ENCODE peak calls at places on chromosomes 12 and 14, in six cellular contexts. W is dorsolateral prefrontal cortex; K is stimulated activated CD8-positive, alpha-beta memory T cell treated with anti-CD3 and anti-CD28 coated beads, Interleukin-12 subunit alpha, Interleukin-12 subunit beta, amount 100 ng/mL, for 1 hour; Q is choroid plexus epithelial cell; G is uterus; F is foreskin fibroblast. A is an unnamed sample.

GRCh38 chr12:12511895-12512674 is 50.6 kb downstream of the DUSP16 start:
- DNase-seq in G (no peak), Q (no peak), K (no peak), W (no peak), F (no peak), A (no peak)

GRCh38 chr12:7018350-7019042 is at the start of gene LPCAT3:
- DNase-seq in F (peak; percentile 98), Q (peak; percentile 96), G (peak; percentile 99), K (peak; percentile 92), W (peak; percentile 98), A (peak; percentile 99)

GRCh38 chr14:104694991-104695659 is 5.7 kb downstream of the INF2 start:
- DNase-seq in Q (no peak), K (no peak), W (no peak), G (no peak), F (no peak), A (no peak)

GRCh38 chr14:22493753-22494152 is 95.3 kb downstream of the DAD1 start:
- DNase-seq in G (no peak), W (no peak), F (no peak), Q (no peak), K (no peak), A (no peak)

GRCh38 chr14:65650843-65651242 is 238.3 kb downstream of the FUT8 start:
- DNase-seq in G (no peak), Q (no peak), F (no peak), K (no peak), W (no peak), A (no peak)

GRCh38 chr14:34018564-34019244 is 67.8 kb upstream of the EGLN3 start:
- DNase-seq in F (no peak), Q (peak; percentile 31), W (no peak), G (peak; percentile 59), K (no peak), A (peak; percentile 10)

GRCh38 chr14:101178184-101179072 is 274.9 kb upstream of the RTL1 start:
- DNase-seq in K (no peak), Q (no peak), F (no peak), W (no peak), G (no peak), A (no peak)

GRCh38 chr14:64644629-64645028 is 59.6 kb upstream of the PLEKHG3 start:
- DNase-seq in G (no peak), K (no peak), W (no peak), F (no peak), Q (no peak), A (no peak)

GRCh38 chr14:93984987-93985410 is 8.6 kb upstream of the ASB2 start:
- DNase-seq in Q (peak; percentile 92), K (no peak), G (peak; percentile 51), F (peak; percentile 52), W (peak; percentile 78), A (no peak)

GRCh38 chr12:28550757-28551381 is 360.6 kb downstream of the CCDC91 start:
- DNase-seq in W (no peak), K (no peak), G (no peak), F (peak; percentile 90), Q (peak; percentile 72), A (no peak)

GRCh38 chr12:57096099-57096572 is 7.2 kb downstream of the NAB2 start:
- DNase-seq in W (no peak), G (no peak), K (no peak), Q (peak; percentile 31), F (peak; percentile 66), A (no peak)

GRCh38 chr12:111322336-111323250 is 46.3 kb downstream of the PHETA1 start:
- DNase-seq in W (peak; percentile 61), Q (no peak), F (peak; percentile 62), G (no peak), K (no peak), A (peak; percentile 71)

GRCh38 chr12:96189781-96190180 is 4.4 kb upstream of the ELK3 start:
- DNase-seq in F (no peak), Q (no peak), G (no peak), K (no peak), W (no peak), A (no peak)

GRCh38 chr14:50666772-50667490 is 1.2 kb downstream of the SAV1 start:
- DNase-seq in K (no peak), W (no peak), G (peak; percentile 26), F (peak; percentile 71), Q (peak; percentile 83), A (no peak)

GRCh38 chr12:47095446-47096236 is 15.9 kb upstream of the AMIGO2 start:
- DNase-seq in G (no peak), W (no peak), F (peak; percentile 65), Q (peak; percentile 76), K (no peak), A (no peak)

GRCh38 chr14:59184396-59184795 is 4.1 kb upstream of the DAAM1 start:
- DNase-seq in F (no peak), G (no peak), K (no peak), W (no peak), Q (no peak), A (no peak)

GRCh38 chr12:57476162-57476992 is 3.3 kb downstream of the ARHGAP9 start:
- DNase-seq in Q (no peak), W (no peak), G (no peak), K (no peak), F (no peak), A (no peak)

GRCh38 chr14:27553820-27554219 is 956.0 kb upstream of the NOVA1 start:
- DNase-seq in Q (no peak), K (no peak), G (no peak), F (no peak), W (no peak), A (no peak)

GRCh38 chr12:48816148-48816854 is 2.0 kb upstream of the CACNB3 start:
- DNase-seq in K (no peak), Q (peak; percentile 25), W (no peak), F (peak; percentile 47), G (no peak), A (no peak)

GRCh38 chr14:96965885-96966595 is 168.9 kb downstream of the VRK1 start:
- DNase-seq in F (no peak), G (no peak), W (no peak), K (no peak), Q (no peak), A (no peak)

GRCh38 chr14:49972840-49973239 is 80.0 kb downstream of the ARF6 start:
- DNase-seq in W (no peak), F (peak; percentile 93), Q (peak; percentile 98), G (peak; percentile 38), K (no peak), A (no peak)

GRCh38 chr12:47797432-47797831 is 22.3 kb downstream of the HDAC7 start:
- DNase-seq in K (no peak), Q (no peak), W (no peak), F (no peak), G (no peak), A (no peak)

GRCh38 chr12:91620949-91621348 is 438.3 kb upstream of the DCN start:
- DNase-seq in F (peak; percentile 65), Q (peak; percentile 10), K (no peak), G (no peak), W (peak; percentile 51), A (peak; percentile 14)

GRCh38 chr14:104221636-104222375 is 83.4 kb downstream of the KIF26A start:
- DNase-seq in W (peak; percentile 29), Q (no peak), G (no peak), F (no peak), K (no peak), A (no peak)

GRCh38 chr12:82174383-82174782 is 183.8 kb downstream of the CCDC59 start:
- DNase-seq in G (no peak), Q (peak; percentile 3), F (no peak), K (no peak), W (no peak), A (no peak)

GRCh38 chr14:37550511-37550910 is 44.5 kb downstream of the FOXA1 start:
- DNase-seq in F (peak; percentile 26), W (no peak), Q (peak; percentile 81), G (no peak), K (no peak), A (no peak)

GRCh38 chr14:64871344-64871743 is 8.4 kb downstream of the SPTB start:
- DNase-seq in Q (no peak), F (no peak), W (no peak), G (no peak), K (no peak), A (no peak)

GRCh38 chr12:817941-818600 is 65.7 kb downstream of the WNK1 start:
- DNase-seq in F (no peak), W (no peak), K (no peak), Q (no peak), G (no peak), A (no peak)

GRCh38 chr12:46786774-46787173 is 39.0 kb downstream of the SLC38A4 start:
- DNase-seq in K (no peak), Q (peak; percentile 81), F (peak; percentile 75), G (no peak), W (no peak), A (no peak)

GRCh38 chr14:21924479-21924878 is 250.9 kb upstream of the OR4E1 start:
- DNase-seq in W (no peak), K (peak; percentile 43), F (no peak), G (no peak), Q (no peak), A (no peak)

GRCh38 chr14:95530461-95531170 is 4.2 kb upstream of the GLRX5 start:
- DNase-seq in G (no peak), K (no peak), F (no peak), W (no peak), Q (peak; percentile 62), A (no peak)

GRCh38 chr14:57575482-57575881 is 81.8 kb upstream of the CCDC198 start:
- DNase-seq in G (no peak), F (no peak), Q (no peak), W (no peak), K (no peak), A (no peak)

GRCh38 chr12:30437044-30437443 is 258.6 kb downstream of the IPO8 start:
- DNase-seq in K (no peak), Q (no peak), F (peak; percentile 18), G (no peak), W (no peak), A (no peak)

GRCh38 chr12:68794653-68795253 is 13.2 kb upstream of the MDM2 start:
- DNase-seq in K (no peak), F (peak; percentile 86), Q (peak; percentile 60), W (no peak), G (no peak), A (no peak)

GRCh38 chr12:106046301-106046846 is 92.4 kb downstream of the NUAK1 start:
- DNase-seq in Q (no peak), K (no peak), G (no peak), F (no peak), W (no peak), A (no peak)

GRCh38 chr12:127270193-127270592 is 996.8 kb upstream of the TMEM132C start:
- DNase-seq in W (no peak), G (no peak), Q (peak; percentile 73), F (peak; percentile 92), K (no peak), A (no peak)

GRCh38 chr14:35046751-35047536 is 872 bp downstream of the FAM177A1 start:
- DNase-seq in G (no peak), Q (peak; percentile 55), W (no peak), K (peak; percentile 8), F (no peak), A (no peak)

GRCh38 chr12:130104596-130105253 is 57.5 kb upstream of the FZD10 start:
- DNase-seq in K (no peak), W (no peak), F (no peak), G (no peak), Q (no peak), A (no peak)

GRCh38 chr12:76033116-76034001 is 1.8 kb upstream of the PHLDA1 start:
- DNase-seq in K (no peak), Q (peak; percentile 69), W (no peak), G (no peak), F (peak; percentile 58), A (no peak)

A was measured in substantia nigra.